ENCODE peak calls at places on chromosomes 13 and 19, in five cellular contexts. O, R, T, A and M are unnamed samples.

GRCh38 chr19:28878862-28879566 is 333.9 kb downstream of the UQCRFS1 start:
- DNase-seq in T (peak), A (peak), O (peak), R (peak), M (no peak)

GRCh38 chr19:993361-993830 is 6.8 kb upstream of the GRIN3B start:
- DNase-seq in R (no peak), A (no peak), T (no peak), O (no peak), M (no peak)

GRCh38 chr13:21147827-21148226 is 28.5 kb downstream of the SKA3 start:
- DNase-seq in A (no peak), O (no peak), R (no peak), T (no peak), M (no peak)

GRCh38 chr13:110756268-110756667 is 42.8 kb downstream of the ING1 start:
- DNase-seq in O (peak), T (no peak), R (peak), A (peak), M (no peak)

GRCh38 chr19:13099073-13099999 is 3.3 kb downstream of the LYL1 start:
- DNase-seq in T (peak), R (no peak), O (no peak), A (no peak), M (no peak)

GRCh38 chr19:33175886-33176669 is 18.1 kb upstream of the LRP3 start:
- DNase-seq in A (no peak), T (no peak), O (peak), R (peak), M (no peak)

GRCh38 chr19:51398096-51398704 is 7.8 kb upstream of the C19orf84 start:
- DNase-seq in O (peak), R (peak), A (no peak), T (no peak), M (no peak)

GRCh38 chr13:75038315-75038881 is 443.6 kb downstream of the TBC1D4 start:
- DNase-seq in R (no peak), A (no peak), O (no peak), T (no peak), M (no peak)

GRCh38 chr13:105177265-105177900 is 1358.1 kb downstream of the EFNB2 start:
- DNase-seq in T (no peak), O (no peak), R (no peak), A (no peak), M (no peak)

GRCh38 chr13:44854264-44855060 is 134.8 kb downstream of the NUFIP1 start:
- DNase-seq in T (peak), O (no peak), R (peak), A (no peak), M (no peak)

GRCh38 chr13:39676315-39676876 is 20.9 kb downstream of the COG6 start:
- DNase-seq in T (peak), A (no peak), O (peak), R (no peak), M (no peak)

GRCh38 chr19:6663236-6664187 is 6.4 kb downstream of the TNFSF14 start:
- DNase-seq in A (no peak), O (no peak), R (no peak), T (no peak), M (no peak)

GRCh38 chr13:34358811-34359513 is 541.0 kb downstream of the RFC3 start:
- DNase-seq in A (peak), O (peak), T (no peak), R (no peak), M (peak)

GRCh38 chr13:77190349-77190748 is 136.5 kb downstream of the MYCBP2 start:
- DNase-seq in A (no peak), O (no peak), T (no peak), R (no peak), M (no peak)

GRCh38 chr19:8387688-8388611 is 2.2 kb upstream of the RAB11B start:
- DNase-seq in T (peak), A (no peak), O (peak), R (no peak), M (no peak)

GRCh38 chr19:58544591-58545285 is 874 bp downstream of the TRIM28 start:
- DNase-seq in O (peak), R (no peak), A (no peak), T (no peak), M (no peak)

GRCh38 chr19:7658219-7658686 is 10.6 kb upstream of the RETN start:
- DNase-seq in T (no peak), R (no peak), A (no peak), O (no peak), M (no peak)

GRCh38 chr13:110228936-110229904 is 77.7 kb downstream of the COL4A1 start:
- DNase-seq in T (no peak), O (no peak), A (no peak), R (no peak), M (no peak)

GRCh38 chr19:14545716-14546082 is 16.3 kb downstream of the TECR start:
- DNase-seq in R (no peak), T (no peak), O (no peak), A (no peak), M (no peak)

GRCh38 chr13:53010374-53011105 is 18.1 kb upstream of the OLFM4 start:
- DNase-seq in T (peak), O (no peak), R (no peak), A (no peak), M (peak)

GRCh38 chr13:88932950-88933349 is 1261.8 kb downstream of the SLITRK5 start:
- DNase-seq in R (no peak), O (no peak), T (no peak), A (no peak), M (no peak)

GRCh38 chr19:40499320-40499719 is 32.5 kb downstream of the SPTBN4 start:
- DNase-seq in R (no peak), T (no peak), O (no peak), A (no peak), M (no peak)

GRCh38 chr19:18514800-18515682 is 6.8 kb downstream of the ELL start:
- DNase-seq in R (no peak), A (no peak), T (peak), O (peak), M (peak)

GRCh38 chr13:82129281-82129680 is 1753.0 kb downstream of the SLITRK1 start:
- DNase-seq in R (no peak), T (no peak), A (no peak), O (no peak), M (no peak)

GRCh38 chr13:109933476-109933875 is 147.1 kb upstream of the IRS2 start:
- DNase-seq in T (no peak), R (no peak), O (no peak), A (no peak), M (no peak)

GRCh38 chr19:11247391-11247790 is 8.0 kb downstream of the ANGPTL8 start:
- DNase-seq in O (no peak), A (no peak), R (no peak), T (peak), M (no peak)

GRCh38 chr13:33626407-33626806 is 191.5 kb upstream of the RFC3 start:
- DNase-seq in T (no peak), O (no peak), A (no peak), R (no peak), M (no peak)

GRCh38 chr13:36054041-36054440 is 77.1 kb downstream of the DCLK1 start:
- DNase-seq in T (no peak), R (no peak), O (no peak), A (no peak), M (no peak)

GRCh38 chr13:50712882-50713281 is 130.6 kb downstream of the DLEU7 start:
- DNase-seq in A (no peak), T (no peak), O (no peak), R (peak), M (no peak)

GRCh38 chr13:38348890-38349289 is 761 bp upstream of the UFM1 start:
- DNase-seq in O (no peak), A (no peak), T (no peak), R (no peak), M (no peak)

GRCh38 chr13:100108913-100109507 is 20.1 kb downstream of the PCCA start:
- DNase-seq in R (no peak), O (no peak), A (no peak), T (no peak), M (no peak)

GRCh38 chr19:15378529-15379082 is 981 bp downstream of the AKAP8 start:
- DNase-seq in A (no peak), T (peak), O (peak), R (peak), M (no peak)

GRCh38 chr13:20810808-20811207 is 37.0 kb upstream of the EEF1AKMT1 start:
- DNase-seq in R (no peak), O (no peak), A (no peak), T (no peak), M (no peak)

GRCh38 chr13:34128661-34129060 is 310.7 kb downstream of the RFC3 start:
- DNase-seq in A (no peak), O (no peak), T (no peak), R (no peak), M (no peak)

GRCh38 chr13:68713394-68713793 is 1394.2 kb upstream of the ATXN8OS start:
- DNase-seq in A (no peak), T (no peak), O (no peak), R (no peak), M (no peak)

GRCh38 chr19:42076375-42076944 is 494 bp downstream of the ZNF574 start:
- DNase-seq in T (no peak), R (peak), O (no peak), A (no peak), M (no peak)

GRCh38 chr19:18465214-18465963 is 27.5 kb upstream of the ISYNA1 start:
- DNase-seq in R (no peak), T (no peak), A (no peak), O (no peak), M (no peak)

DNA sequence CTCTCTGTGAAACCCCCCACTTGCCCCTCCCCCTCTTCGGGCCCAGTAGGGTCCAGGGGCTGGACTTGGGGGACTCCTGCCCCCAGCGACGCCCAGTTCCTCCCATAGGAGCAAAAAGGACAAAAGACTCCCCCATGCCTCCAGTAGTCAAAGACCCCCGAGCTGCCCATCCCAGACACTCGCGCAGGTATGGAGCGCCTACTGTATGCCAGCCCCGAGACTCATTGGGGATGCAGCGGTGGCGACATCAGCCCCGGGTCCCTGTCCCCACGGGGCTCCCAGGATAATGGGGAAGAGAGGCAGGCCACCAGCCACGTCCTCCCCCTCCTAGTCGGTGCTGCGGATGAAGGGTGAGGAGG is 18.3 kb upstream of the ZNRF4 start:
- DNase-seq in A (no peak), O (no peak), T (no peak), R (no peak), M (no peak)
- H3K4me3 ChIP-seq in A (peak), O (peak), T (no peak), R (peak), M (no peak)

GRCh38 chr13:71879129-71879535 is 12.1 kb upstream of the DACH1 start:
- DNase-seq in A (no peak), R (peak), O (peak), T (peak), M (no peak)
- TF ChIP-seq CTCF in A (peak), R (peak), O (peak), T (peak), M (peak)

GRCh38 chr19:36719687-36720556 is 32.5 kb downstream of the ZNF567 start:
- DNase-seq in A (no peak), R (no peak), T (no peak), O (peak), M (no peak)
- H3K4me3 ChIP-seq in A (no peak), R (no peak), T (no peak), O (no peak), M (no peak)

DNA sequence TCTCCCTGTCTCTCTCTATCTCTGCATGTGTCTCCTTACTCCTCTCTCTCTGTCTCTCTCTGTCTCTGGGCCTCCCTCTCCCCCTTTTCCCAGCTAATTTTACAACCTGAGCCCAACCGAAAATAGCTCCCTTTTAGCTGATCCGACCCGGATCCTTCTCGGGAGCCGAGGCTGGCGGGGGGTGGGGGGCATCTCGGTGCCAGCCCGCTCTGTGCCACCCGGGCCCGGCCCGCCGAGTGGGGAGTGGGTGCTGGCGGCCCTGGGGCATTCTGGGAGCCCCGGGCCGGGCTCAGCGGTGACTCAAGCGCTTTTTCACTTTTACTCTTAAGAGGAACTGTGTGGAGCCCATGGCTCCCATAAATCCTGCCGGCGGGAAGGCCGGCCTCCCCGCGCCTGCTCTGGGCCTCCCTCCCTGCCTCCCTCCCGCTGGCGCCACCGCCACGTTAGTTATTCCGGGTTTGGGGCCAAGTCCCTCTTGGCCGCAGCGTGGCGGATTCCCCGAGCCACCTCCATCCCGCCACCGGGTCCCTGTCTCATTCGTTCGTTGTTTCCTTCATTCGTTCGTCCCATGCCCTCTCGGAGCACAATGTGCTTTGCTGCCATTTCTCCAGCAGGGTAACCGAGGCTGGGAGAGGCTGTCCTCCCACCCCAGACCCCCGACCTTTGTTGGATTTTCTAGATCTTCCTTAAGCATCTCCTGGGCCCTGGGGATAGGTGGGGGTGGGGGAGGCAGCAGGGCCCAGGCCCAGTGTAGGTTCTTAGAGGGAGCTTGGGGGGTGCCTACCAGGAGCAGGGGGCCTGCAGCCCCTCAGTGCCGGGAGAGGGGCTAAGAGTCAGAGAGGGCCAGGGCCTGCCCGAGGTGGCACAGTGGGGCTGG is 3.2 kb downstream of the NFIC start:
- DNase-seq in R (no peak), O (no peak), A (no peak), T (peak), M (no peak)
- TF ChIP-seq CTCF in R (no peak), O (no peak), A (peak), T (no peak), M (no peak)

DNA sequence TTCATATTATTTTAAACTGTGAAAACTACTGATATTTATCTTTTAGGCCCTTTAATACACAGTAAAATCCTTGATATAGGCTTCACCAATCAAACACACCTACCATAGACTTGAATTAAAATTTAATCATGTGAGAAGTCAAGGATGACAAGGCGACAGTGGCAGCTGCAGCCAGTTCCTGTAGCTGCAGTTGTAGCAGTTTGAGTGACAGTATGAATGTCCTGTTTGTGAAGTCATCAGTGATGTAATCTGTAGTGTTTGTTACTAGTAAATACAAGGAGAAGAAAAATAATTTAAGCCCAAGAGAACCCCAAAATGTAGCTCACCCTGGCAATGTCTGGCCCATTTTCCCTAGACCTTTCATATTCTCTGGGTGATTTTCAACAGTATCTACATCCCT is 897.0 kb downstream of the SLITRK6 start:
- DNase-seq in O (no peak), A (no peak), T (no peak), R (no peak), M (no peak)
- H3K4me3 ChIP-seq in O (no peak), A (no peak), T (no peak), R (no peak), M (no peak)

GRCh38 chr19:19525611-19526380 is 2.9 kb upstream of the YJEFN3 start:
- DNase-seq in R (no peak), T (no peak), O (no peak), A (no peak), M (no peak)
- TF ChIP-seq CTCF in R (no peak), T (no peak), O (no peak), A (no peak), M (no peak)

GRCh38 chr13:62305758-62306157 is 890.1 kb upstream of the PCDH20 start:
- DNase-seq in T (no peak), O (no peak), R (no peak), A (no peak), M (no peak)
- H3K4me3 ChIP-seq in T (no peak), O (no peak), R (no peak), A (no peak), M (no peak)